ENCODE peak calls at places on chromosomes 16 and 17, in six cellular contexts. N, Y, Q, Z, R and G are unnamed samples.

GRCh38 chr17:19648475-19649406 is at the start of gene ALDH3A2:
- DNase-seq in Y (peak), Z (peak), N (peak), Q (peak), R (peak), G (peak)

GRCh38 chr17:74417178-74418045 is 14.5 kb upstream of the GPRC5C start:
- DNase-seq in R (no peak), Y (peak), Q (no peak), N (peak), Z (peak), G (no peak)

GRCh38 chr17:63698886-63699637 is 863 bp downstream of the LIMD2 start:
- DNase-seq in N (peak), Z (peak), Q (peak), R (no peak), Y (peak), G (no peak)

GRCh38 chr17:79737046-79737921 is 6.5 kb downstream of the ENPP7 start:
- DNase-seq in N (no peak), Q (no peak), R (no peak), Z (no peak), Y (no peak), G (no peak)

GRCh38 chr17:69060835-69061234 is at the start of gene ABCA9:
- DNase-seq in Z (no peak), R (no peak), Q (no peak), N (no peak), Y (peak), G (no peak)

GRCh38 chr17:39928868-39929651 is 1.5 kb downstream of the LRRC3C start:
- DNase-seq in N (no peak), R (no peak), Z (no peak), Q (no peak), Y (peak), G (peak)

GRCh38 chr17:57032343-57032742 is 52.7 kb upstream of the AKAP1 start:
- DNase-seq in Q (peak), N (peak), Y (no peak), R (no peak), Z (no peak), G (no peak)

GRCh38 chr17:32609085-32609484 is 122.3 kb downstream of the CDK5R1 start:
- DNase-seq in Q (peak), N (peak), Y (no peak), R (no peak), Z (peak), G (no peak)

GRCh38 chr17:48637323-48638260 is 11.4 kb upstream of the HOXB9 start:
- DNase-seq in Y (peak), Q (peak), R (no peak), N (no peak), Z (no peak), G (peak)

GRCh38 chr17:41265078-41265477 is at the start of gene KRTAP9-6:
- DNase-seq in R (no peak), N (no peak), Z (no peak), Y (no peak), Q (no peak), G (no peak)

GRCh38 chr17:75906143-75906884 is 1.6 kb upstream of the MRPL38 start:
- DNase-seq in Z (no peak), R (no peak), N (no peak), Y (no peak), Q (no peak), G (no peak)

GRCh38 chr17:70270554-70270953 is 101.2 kb downstream of the KCNJ2 start:
- DNase-seq in N (no peak), R (no peak), Q (no peak), Z (no peak), Y (no peak), G (no peak)

GRCh38 chr17:35095741-35096140 is 23.9 kb downstream of the RAD51D start:
- DNase-seq in Y (no peak), R (no peak), Z (no peak), Q (no peak), N (no peak), G (no peak)

GRCh38 chr16:57165923-57166322 is 19.9 kb downstream of the PSME3IP1 start:
- DNase-seq in R (no peak), Z (no peak), N (no peak), Y (peak), Q (no peak), G (no peak)
- H3K4me3 ChIP-seq in R (no peak), Z (no peak), N (no peak), Y (no peak), Q (no peak), G (no peak)

GRCh38 chr16:57169327-57169726 is 16.5 kb downstream of the PSME3IP1 start:
- DNase-seq in R (no peak), Y (no peak), Q (no peak), N (no peak), Z (no peak), G (no peak)
- H3K27ac ChIP-seq in R (no peak), Y (peak), Q (no peak), N (no peak), Z (no peak), G (no peak)

GRCh38 chr16:89193021-89193575 is 7.2 kb downstream of the SLC22A31 start:
- DNase-seq in Q (peak), Y (peak), Z (peak), N (peak), R (no peak), G (no peak)

GRCh38 chr16:89190150-89190958 is 10.0 kb downstream of the SLC22A31 start:
- DNase-seq in Z (peak), Y (no peak), R (no peak), Q (peak), N (no peak), G (no peak)

GRCh38 chr16:89193576-89194293 is 6.6 kb downstream of the SLC22A31 start:
- DNase-seq in Y (no peak), Q (peak), R (no peak), N (no peak), Z (peak), G (no peak)

GRCh38 chr16:89191033-89191900 is 9.1 kb downstream of the SLC22A31 start:
- DNase-seq in Y (no peak), Q (peak), Z (peak), N (no peak), R (no peak), G (no peak)

GRCh38 chr16:89191901-89192184 is 8.5 kb downstream of the SLC22A31 start:
- DNase-seq in R (no peak), Z (peak), N (no peak), Y (no peak), Q (no peak), G (no peak)
- TF ChIP-seq CTCF in R (no peak), Z (no peak), N (no peak), Y (no peak), Q (no peak), G (no peak)

GRCh38 chr16:4010225-4011158 is 105.8 kb downstream of the ADCY9 start:
- DNase-seq in R (no peak), Y (no peak), Q (no peak), Z (no peak), N (no peak), G (no peak)
- H3K4me3 ChIP-seq in R (no peak), Y (no peak), Q (no peak), Z (no peak), N (no peak), G (no peak)

GRCh38 chr17:7067198-7067597 is 12.9 kb downstream of the CLEC10A start:
- DNase-seq in Y (no peak), R (no peak), Q (no peak), Z (no peak), N (no peak), G (no peak)
- H3K27ac ChIP-seq in Y (no peak), R (no peak), Q (no peak), Z (no peak), N (no peak), G (no peak)